ENCODE peak calls at places on chromosomes 1 and 21, in eight cellular contexts. X is psoas muscle; M is stomach; I is neural crest cell; U is fibroblast of pulmonary artery; K is A673; O is stimulated activated CD4-positive, alpha-beta T cell treated with anti-CD3 and anti-CD28 coated beads, TNF-alpha, amount 100 ng/mL, for 4 hours; Q is stimulated activated CD8-positive, alpha-beta memory T cell treated with anti-CD3 and anti-CD28 coated beads, Interleukin-4, amount 100 ng/mL, for 1 hour. R is an unnamed sample.

GRCh38 chr1:6098303-6099215 is 52.9 kb downstream of the KCNAB2 start:
- DNase-seq in U (peak), Q (no peak), M (no peak), I (no peak), O (no peak), X (peak), K (no peak), R (peak)

GRCh38 chr1:245046764-245047163 is 108.0 kb upstream of the KIF26B start:
- DNase-seq in M (no peak), X (no peak), O (no peak), Q (no peak), U (no peak), K (no peak), I (no peak), R (no peak)

GRCh38 chr1:60171793-60172192 is 98.2 kb upstream of the C1orf87 start:
- DNase-seq in U (peak), M (no peak), I (no peak), O (no peak), X (no peak), Q (no peak), K (no peak), R (no peak)

GRCh38 chr1:13483946-13484345 is 29.9 kb downstream of the LRRC38 start:
- DNase-seq in U (no peak), X (no peak), K (no peak), I (no peak), Q (no peak), O (no peak), M (no peak), R (no peak)

GRCh38 chr1:113980120-113980519 is 846 bp downstream of the OLFML3 start:
- DNase-seq in U (peak), M (peak), Q (no peak), X (peak), I (no peak), O (no peak), K (peak), R (peak)

GRCh38 chr1:158011714-158012113 is 18.3 kb downstream of the KIRREL1 start:
- DNase-seq in Q (no peak), O (no peak), U (no peak), I (no peak), M (no peak), K (no peak), X (no peak), R (no peak)

GRCh38 chr1:83883979-83884378 is 115.0 kb downstream of the TTLL7 start:
- DNase-seq in U (no peak), O (no peak), M (no peak), K (no peak), X (no peak), I (no peak), Q (no peak), R (no peak)

GRCh38 chr1:151680812-151681211 is 35.8 kb downstream of the CELF3 start:
- DNase-seq in X (no peak), U (peak), O (no peak), K (peak), I (no peak), Q (no peak), M (no peak), R (no peak)

GRCh38 chr21:45179568-45180288 is 105.3 kb downstream of the ADARB1 start:
- DNase-seq in U (no peak), X (no peak), O (no peak), K (no peak), I (no peak), M (no peak), Q (no peak), R (no peak)

GRCh38 chr1:224687465-224687864 is 71.3 kb downstream of the CNIH3 start:
- DNase-seq in I (no peak), K (no peak), U (no peak), Q (no peak), X (no peak), M (no peak), O (no peak), R (no peak)

GRCh38 chr1:238336531-238336930 is 445.8 kb upstream of the ZP4 start:
- DNase-seq in M (no peak), U (no peak), I (no peak), Q (no peak), K (peak), X (no peak), O (no peak), R (no peak)

R was measured in Right ventricle myocardium superior.